ENCODE peak calls at places on chromosomes 4 and X, in six cellular contexts. G, J, P, H, E and U are unnamed samples.

GRCh38 chr4:80026080-80026479 is 46.9 kb downstream of the ANTXR2 start:
- DNase-seq in E (no peak), G (no peak), J (no peak), P (no peak), H (no peak), U (no peak)

GRCh38 chr4:55124337-55125076 is 888 bp downstream of the KDR start:
- DNase-seq in G (no peak), H (no peak), E (no peak), J (no peak), P (no peak), U (no peak)

GRCh38 chrX:3950373-3950772 is 236.9 kb upstream of the PRKX start:
- DNase-seq in G (no peak), E (no peak), H (no peak), J (no peak), P (no peak), U (no peak)

GRCh38 chr4:77095101-77095826 is 19.5 kb upstream of the CCNI start:
- DNase-seq in J (peak), E (peak), P (no peak), G (peak), H (peak), U (peak)

GRCh38 chr4:86261634-86262033 is 98.2 kb downstream of the MAPK10 start:
- DNase-seq in E (no peak), P (no peak), G (no peak), H (no peak), J (no peak), U (no peak)

GRCh38 chrX:545488-545887 is 85.1 kb upstream of the SHOX start:
- DNase-seq in H (no peak), G (no peak), P (peak), E (no peak), J (no peak), U (no peak)

GRCh38 chr4:24013666-24014422 is 124.0 kb upstream of the PPARGC1A start:
- DNase-seq in J (no peak), E (no peak), P (no peak), G (no peak), H (no peak), U (no peak)

GRCh38 chr4:15234101-15234500 is 193.7 kb upstream of the C1QTNF7 start:
- DNase-seq in G (no peak), H (no peak), E (no peak), J (no peak), P (no peak), U (no peak)

GRCh38 chr4:9898596-9899345 is 117.3 kb downstream of the DRD5 start:
- DNase-seq in P (no peak), E (peak), G (no peak), H (no peak), J (no peak), U (peak)

GRCh38 chr4:61572160-61572559 is 372.0 kb downstream of the ADGRL3 start:
- DNase-seq in E (no peak), G (peak), J (no peak), H (no peak), P (no peak), U (no peak)

GRCh38 chrX:154090731-154091130 is 6.8 kb downstream of the MECP2 start:
- DNase-seq in G (no peak), J (no peak), E (no peak), P (no peak), H (no peak), U (no peak)

GRCh38 chr4:87078987-87079469 is 141.4 kb downstream of the KLHL8 start:
- DNase-seq in J (no peak), H (no peak), G (no peak), P (no peak), E (no peak), U (no peak)

GRCh38 chrX:85922821-85923220 is 124.5 kb downstream of the CHM start:
- DNase-seq in G (no peak), H (no peak), P (no peak), J (no peak), E (no peak), U (no peak)

GRCh38 chrX:308821-309520 is 9.6 kb downstream of the GTPBP6 start:
- DNase-seq in E (no peak), J (no peak), H (no peak), G (no peak), P (no peak), U (peak)

GRCh38 chr4:71864380-71864779 is 80.5 kb upstream of the GC start:
- DNase-seq in H (no peak), G (no peak), J (no peak), E (no peak), P (no peak), U (no peak)

GRCh38 chr4:119314356-119314755 is 7.6 kb downstream of the FABP2 start:
- DNase-seq in P (no peak), J (peak), E (peak), H (peak), G (peak), U (peak)

GRCh38 chr4:145878501-145879435 is 59.9 kb downstream of the ZNF827 start:
- DNase-seq in E (no peak), P (no peak), G (peak), H (no peak), J (no peak), U (no peak)

GRCh38 chr4:156962551-156962974 is 9.0 kb downstream of the PDGFC start:
- DNase-seq in P (no peak), E (no peak), H (no peak), J (no peak), G (no peak), U (no peak)

GRCh38 chr4:154503598-154503997 is 12.0 kb upstream of the DCHS2 start:
- DNase-seq in P (no peak), E (no peak), G (no peak), J (no peak), H (no peak), U (no peak)

GRCh38 chr4:6465985-6466384 is 6.4 kb downstream of the PPP2R2C start:
- DNase-seq in G (no peak), H (no peak), E (no peak), J (no peak), P (peak), U (no peak)

GRCh38 chrX:40893251-40893910 is 158.0 kb upstream of the MED14 start:
- DNase-seq in H (no peak), G (no peak), P (no peak), J (no peak), E (no peak), U (no peak)

GRCh38 chr4:126267689-126268088 is 952.9 kb downstream of the FAT4 start:
- DNase-seq in E (no peak), P (no peak), H (no peak), G (no peak), J (no peak), U (no peak)

GRCh38 chr4:140568507-140569306 is at the start of gene UCP1:
- DNase-seq in G (no peak), H (no peak), J (no peak), E (peak), P (no peak), U (no peak)

GRCh38 chr4:1981251-1982055 is 27.3 kb downstream of the NELFA start:
- DNase-seq in P (peak), G (no peak), J (no peak), E (peak), H (no peak), U (no peak)

GRCh38 chr4:38625508-38625907 is 38.5 kb upstream of the KLF3 start:
- DNase-seq in G (no peak), J (no peak), H (no peak), E (peak), P (no peak), U (no peak)

GRCh38 chr4:11480683-11481082 is 52.0 kb upstream of the HS3ST1 start:
- DNase-seq in G (no peak), J (no peak), P (no peak), E (peak), H (no peak), U (peak)

GRCh38 chr4:54103190-54103574 is 3.2 kb downstream of the GSX2 start:
- DNase-seq in E (no peak), P (no peak), H (no peak), J (no peak), G (no peak), U (no peak)